ENCODE peak calls at places on chromosomes 1 and 21, in ten cellular contexts. U is COR-L47; R is AML-193; G is NCI-H748 treated with DMSO at 0.1 percent for 48 hours; O is GM12865; H is CD8-positive, alpha-beta T cell; J is NCI-H1092; N is HFFc6; E is caudate nucleus; Z is stimulated activated CD8-positive, alpha-beta memory T cell treated with anti-CD3 and anti-CD28 coated beads, Interleukin-12 subunit alpha, Interleukin-12 subunit beta, amount 100 ng/mL, for 4 hours. F is an unnamed sample.

GRCh38 chr1:196160066-196160795 is 448.0 kb downstream of the KCNT2 start:
- DNase-seq in G (no peak), N (peak; percentile 70), U (no peak), H (no peak), E (no peak), Z (no peak), R (no peak), O (no peak), J (no peak), F (no peak)

GRCh38 chr1:32701951-32702598 is 495 bp downstream of the SYNC start:
- DNase-seq in J (peak; percentile 7), H (no peak), N (peak; percentile 15), U (no peak), O (no peak), R (no peak), G (no peak), E (no peak), Z (no peak), F (no peak)

GRCh38 chr1:8876099-8876496 is 2.4 kb downstream of the ENO1 start:
- DNase-seq in O (no peak), G (no peak), J (no peak), H (no peak), R (no peak), U (no peak), Z (no peak), E (no peak), N (no peak), F (no peak)

GRCh38 chr21:44532165-44532564 is 7.8 kb downstream of the KRTAP10-1 start:
- DNase-seq in H (no peak), U (no peak), R (no peak), E (no peak), G (no peak), Z (no peak), N (no peak), O (no peak), J (no peak), F (no peak)

GRCh38 chr1:40722622-40723021 is 31.1 kb downstream of the NFYC start:
- DNase-seq in G (no peak), H (no peak), E (no peak), N (no peak), J (no peak), Z (no peak), R (no peak), O (peak; percentile 23), U (no peak), F (no peak)

GRCh38 chr1:173503391-173503790 is 26.3 kb downstream of the PRDX6 start:
- DNase-seq in N (peak; percentile 33), R (no peak), O (peak; percentile 19), U (no peak), E (no peak), H (no peak), G (no peak), J (no peak), Z (no peak), F (no peak)

GRCh38 chr1:93033785-93034184 is 45.3 kb upstream of the MTF2 start:
- DNase-seq in G (no peak), N (no peak), E (no peak), U (no peak), O (peak; percentile 65), Z (no peak), R (no peak), J (no peak), H (no peak), F (no peak)

GRCh38 chr1:13543927-13544556 is 30.2 kb upstream of the LRRC38 start:
- DNase-seq in G (no peak), J (no peak), H (no peak), O (no peak), R (no peak), U (peak; percentile 10), E (peak; percentile 33), N (no peak), Z (no peak), F (no peak)

GRCh38 chr1:167360120-167360519 is 139.4 kb downstream of the POU2F1 start:
- DNase-seq in U (no peak), G (no peak), O (no peak), Z (no peak), R (no peak), E (no peak), J (no peak), N (no peak), H (no peak), F (no peak)

GRCh38 chr1:3731543-3731942 is 20.7 kb upstream of the CCDC27 start:
- DNase-seq in G (no peak), J (no peak), O (no peak), H (no peak), N (no peak), U (no peak), E (peak; percentile 21), R (no peak), Z (no peak), F (no peak)

GRCh38 chr1:44300882-44301281 is 54.2 kb downstream of the ERI3 start:
- DNase-seq in E (no peak), R (no peak), Z (no peak), N (no peak), J (no peak), G (no peak), H (no peak), U (no peak), O (no peak), F (no peak)

GRCh38 chr1:61626820-61627219 is 98.1 kb downstream of the TM2D1 start:
- DNase-seq in J (no peak), Z (no peak), R (no peak), E (no peak), U (no peak), N (no peak), O (no peak), H (no peak), G (no peak), F (no peak)

GRCh38 chr1:6049419-6049818 is 3.7 kb downstream of the KCNAB2 start:
- DNase-seq in E (no peak), Z (no peak), J (no peak), U (no peak), O (no peak), R (no peak), G (no peak), N (no peak), H (no peak), F (no peak)

GRCh38 chr21:33115586-33116541 is 45.9 kb downstream of the OLIG1 start:
- DNase-seq in N (no peak), O (peak; percentile 14), E (peak; percentile 79), U (no peak), G (no peak), R (no peak), Z (no peak), J (no peak), H (no peak), F (no peak)

GRCh38 chr1:237219751-237220150 is 177.8 kb downstream of the RYR2 start:
- DNase-seq in R (no peak), E (no peak), O (no peak), H (no peak), G (no peak), J (no peak), U (no peak), N (no peak), Z (no peak), F (no peak)

GRCh38 chr1:58841455-58841854 is 57.6 kb upstream of the JUN start:
- DNase-seq in O (peak; percentile 52), U (no peak), H (no peak), E (no peak), N (no peak), R (peak; percentile 17), J (no peak), Z (no peak), G (no peak), F (no peak)

GRCh38 chr1:209484429-209484828 is 99.1 kb upstream of the CAMK1G start:
- DNase-seq in J (no peak), G (peak; percentile 15), E (no peak), O (no peak), Z (no peak), N (no peak), H (no peak), U (peak; percentile 65), R (no peak), F (no peak)

GRCh38 chr1:204263240-204263848 is 49.6 kb upstream of the GOLT1A start:
- DNase-seq in Z (no peak), R (no peak), G (no peak), U (no peak), J (no peak), E (no peak), N (no peak), O (no peak), H (no peak), F (no peak)

GRCh38 chr1:112637257-112638108 is 17.9 kb downstream of the CAPZA1 start:
- DNase-seq in G (no peak), J (no peak), E (peak; percentile 14), N (peak; percentile 51), Z (no peak), U (no peak), O (no peak), R (no peak), H (no peak), F (no peak)

GRCh38 chr1:147598631-147599361 is 57.5 kb downstream of the BCL9 start:
- DNase-seq in N (peak; percentile 8), O (peak; percentile 24), H (peak; percentile 6), J (peak; percentile 56), G (peak; percentile 22), Z (peak; percentile 22), E (peak; percentile 60), U (peak; percentile 42), R (no peak), F (peak; percentile 8)

GRCh38 chr1:24900486-24900849 is 29.6 kb downstream of the RUNX3 start:
- DNase-seq in J (no peak), R (no peak), Z (no peak), E (no peak), O (peak; percentile 59), N (no peak), G (no peak), U (no peak), H (no peak), F (no peak)

GRCh38 chr1:50610563-50610962 is 187.3 kb upstream of the DMRTA2 start:
- DNase-seq in J (no peak), Z (no peak), R (no peak), G (peak; percentile 94), N (no peak), H (no peak), E (no peak), O (peak; percentile 48), U (peak; percentile 63), F (no peak)

GRCh38 chr1:246492611-246493245 is 14.4 kb downstream of the SMYD3 start:
- DNase-seq in O (peak; percentile 61), N (peak; percentile 79), E (peak; percentile 60), R (peak; percentile 50), H (no peak), J (peak; percentile 35), G (peak; percentile 40), Z (no peak), U (peak; percentile 62), F (peak; percentile 30)

GRCh38 chr1:200379431-200379755 is 30.4 kb downstream of the ZNF281 start:
- DNase-seq in Z (no peak), O (no peak), N (peak; percentile 97), R (no peak), G (no peak), U (no peak), E (no peak), J (no peak), H (no peak), F (no peak)

GRCh38 chr1:22760453-22760852 is 49.8 kb downstream of the EPHB2 start:
- DNase-seq in R (no peak), G (no peak), O (no peak), H (no peak), N (peak; percentile 86), Z (no peak), J (no peak), U (no peak), E (no peak), F (no peak)

GRCh38 chr1:6352138-6352563 is 41.4 kb downstream of the ACOT7 start:
- DNase-seq in U (no peak), R (no peak), H (no peak), O (no peak), Z (no peak), J (no peak), E (no peak), G (no peak), N (no peak), F (no peak)

GRCh38 chr21:45054927-45055612 is 19.3 kb upstream of the ADARB1 start:
- DNase-seq in Z (no peak), R (no peak), E (no peak), U (no peak), O (no peak), J (no peak), G (no peak), N (no peak), H (no peak), F (no peak)

GRCh38 chr1:91736999-91737615 is 148.8 kb downstream of the TGFBR3 start:
- DNase-seq in U (no peak), G (no peak), O (no peak), Z (no peak), N (peak; percentile 97), H (no peak), E (no peak), J (no peak), R (no peak), F (no peak)

F was measured in stimulated activated CD4-positive, alpha-beta T cell treated with anti-CD3 and anti-CD28 coated beads, Interleukin-12 subunit alpha, Interleukin-12 subunit beta, amount 100 ng/mL, for 48 hours.